ENCODE peak calls at places on chromosomes 12 and 14, in four cellular contexts. K is pancreas; M is AG04450; P is activated CD8-positive, alpha-beta T cell treated with anti-CD3 and anti-CD28 coated beads for 36 hours. X is an unnamed sample.

GRCh38 chr14:67644428-67644827 is 24.7 kb downstream of the ARG2 start:
- DNase-seq in K (no peak), M (no peak), P (no peak), X (no peak)

GRCh38 chr14:94975366-94975765 is 182.0 kb downstream of the DICER1 start:
- DNase-seq in K (no peak), P (no peak), M (no peak), X (no peak)

GRCh38 chr12:124558298-124558697 is 9.1 kb downstream of the NCOR2 start:
- DNase-seq in P (no peak), K (no peak), M (no peak), X (no peak)

GRCh38 chr14:53711205-53711604 is 245.4 kb downstream of the BMP4 start:
- DNase-seq in M (no peak), P (no peak), K (no peak), X (no peak)

GRCh38 chr12:14871886-14872285 is 13.8 kb downstream of the MGP start:
- DNase-seq in M (no peak), P (no peak), K (no peak), X (no peak)

GRCh38 chr12:63792333-63792732 is 12.6 kb downstream of the RXYLT1 start:
- DNase-seq in P (no peak), M (no peak), K (no peak), X (no peak)

GRCh38 chr14:51451561-51451960 is 200.1 kb upstream of the FRMD6 start:
- DNase-seq in K (no peak), M (no peak), P (no peak), X (no peak)

GRCh38 chr14:101075801-101076413 is 172.4 kb upstream of the RTL1 start:
- DNase-seq in M (no peak), K (no peak), P (no peak), X (no peak)

GRCh38 chr14:96297000-96297399 is 41.0 kb downstream of the BDKRB1 start:
- DNase-seq in K (no peak), P (no peak), M (no peak), X (no peak)

GRCh38 chr14:68807148-68807600 is 14.3 kb upstream of the ZFP36L1 start:
- DNase-seq in M (peak; percentile 95), K (peak; percentile 74), P (no peak), X (no peak)

GRCh38 chr14:101444116-101444515 is 117.2 kb upstream of the DIO3 start:
- DNase-seq in M (no peak), P (no peak), K (no peak), X (no peak)

GRCh38 chr12:116735951-116736599 is 1.8 kb downstream of the SPRING1 start:
- DNase-seq in K (no peak), P (no peak), M (no peak), X (no peak)

GRCh38 chr12:54164402-54165145 is 24.2 kb downstream of the SMUG1 start:
- DNase-seq in K (no peak), P (no peak), M (no peak), X (no peak)

GRCh38 chr12:112408621-112409020 is 784 bp downstream of the RPL6 start:
- DNase-seq in P (no peak), M (no peak), K (no peak), X (no peak)

GRCh38 chr12:90253674-90254181 is 545.1 kb upstream of the ATP2B1 start:
- DNase-seq in P (peak; percentile 60), K (peak; percentile 40), M (peak; percentile 58), X (peak; percentile 72)

GRCh38 chr12:41743835-41744234 is 400.8 kb downstream of the GXYLT1 start:
- DNase-seq in M (no peak), K (no peak), P (no peak), X (no peak)